ENCODE peak calls at places on chromosomes 2 and 18, in seven cellular contexts. N is GM10248; L is RCC 7860; Q is mesenteric fat pad; U is GM13977; M is astrocyte of the spinal cord; B is activated naive CD8-positive, alpha-beta T cell treated with anti-CD3 and anti-CD28 coated beads, Interleukin-2, amount 50 U/mL, for 24 hours. T is an unnamed sample.
A peak's percentile ranks its signal among the peaks of the same experiment; 100 is the strongest.

GRCh38 chr2:149191915-149192314 is 138.5 kb upstream of the LYPD6 start:
- DNase-seq in N (no peak), Q (no peak), B (no peak), U (no peak), L (no peak), M (no peak), T (no peak)

GRCh38 chr18:43533371-43533770 is 256.1 kb upstream of the SYT4 start:
- DNase-seq in Q (no peak), U (no peak), N (no peak), M (no peak), B (no peak), L (no peak), T (no peak)

GRCh38 chr2:122651780-122652179 is 896.3 kb downstream of the TSN start:
- DNase-seq in U (no peak), M (no peak), Q (no peak), N (no peak), L (no peak), B (no peak), T (no peak)

GRCh38 chr2:31141513-31141912 is 3.3 kb upstream of the GALNT14 start:
- DNase-seq in N (no peak), Q (no peak), M (no peak), L (no peak), U (no peak), B (no peak), T (no peak)

GRCh38 chr18:51561821-51562220 is 364.3 kb upstream of the MEX3C start:
- DNase-seq in L (no peak), B (no peak), M (no peak), N (no peak), Q (no peak), U (no peak), T (no peak)

GRCh38 chr2:237432484-237433092 is 18.6 kb upstream of the COL6A3 start:
- DNase-seq in N (no peak), M (peak; percentile 95), L (peak; percentile 100), Q (no peak), B (peak; percentile 90), U (no peak), T (no peak)

GRCh38 chr2:133097666-133098065 is 427.7 kb upstream of the LYPD1 start:
- DNase-seq in M (no peak), U (no peak), N (no peak), B (no peak), Q (no peak), L (no peak), T (no peak)

GRCh38 chr18:23263551-23264235 is 128.4 kb downstream of the CABLES1 start:
- DNase-seq in U (no peak), B (no peak), N (no peak), Q (no peak), L (no peak), M (no peak), T (no peak)

T was measured in ecto neural progenitor cell.